ENCODE peak calls at places on chromosomes 2 and 18, in seven cellular contexts. One of them, this sample, is unnamed.

GRCh38 chr2:152440049-152440448 is 105.1 kb downstream of the FMNL2 start:
- DNase-seq in astrocyte of the cerebellum: no peak
- DNase-seq in bronchial epithelial cell: peak
- DNase-seq in progenitor cell of endocrine pancreas: no peak
- DNase-seq in right lobe of liver: no peak
- DNase-seq in endothelial cell: no peak
- DNase-seq in GM20000: no peak
- DNase-seq in this sample: no peak

GRCh38 chr2:59383473-59383872 is 1142.3 kb upstream of the FANCL start:
- DNase-seq in astrocyte of the cerebellum: no peak
- DNase-seq in bronchial epithelial cell: no peak
- DNase-seq in progenitor cell of endocrine pancreas: no peak
- DNase-seq in right lobe of liver: no peak
- DNase-seq in endothelial cell: no peak
- DNase-seq in GM20000: no peak
- DNase-seq in this sample: no peak

GRCh38 chr2:172705352-172705751 is 30.3 kb upstream of the RAPGEF4 start:
- DNase-seq in astrocyte of the cerebellum: no peak
- DNase-seq in bronchial epithelial cell: no peak
- DNase-seq in progenitor cell of endocrine pancreas: no peak
- DNase-seq in right lobe of liver: no peak
- DNase-seq in endothelial cell: no peak
- DNase-seq in GM20000: no peak
- DNase-seq in this sample: no peak

GRCh38 chr2:8452979-8453903 is 228.6 kb upstream of the ID2 start:
- DNase-seq in astrocyte of the cerebellum: no peak
- DNase-seq in bronchial epithelial cell: no peak
- DNase-seq in progenitor cell of endocrine pancreas: no peak
- DNase-seq in right lobe of liver: no peak
- DNase-seq in endothelial cell: no peak
- DNase-seq in GM20000: no peak
- DNase-seq in this sample: no peak

GRCh38 chr2:120134263-120134662 is 88.9 kb downstream of the TMEM185B start:
- DNase-seq in astrocyte of the cerebellum: peak
- DNase-seq in bronchial epithelial cell: peak
- DNase-seq in progenitor cell of endocrine pancreas: no peak
- DNase-seq in right lobe of liver: no peak
- DNase-seq in endothelial cell: no peak
- DNase-seq in GM20000: no peak
- DNase-seq in this sample: no peak

GRCh38 chr18:22324191-22325131 is 93.3 kb downstream of the CTAGE1 start:
- DNase-seq in astrocyte of the cerebellum: no peak
- DNase-seq in bronchial epithelial cell: peak
- DNase-seq in progenitor cell of endocrine pancreas: peak
- DNase-seq in right lobe of liver: peak
- DNase-seq in endothelial cell: peak
- DNase-seq in GM20000: no peak
- DNase-seq in this sample: no peak

GRCh38 chr2:236570081-236570979 is 705 bp downstream of the ACKR3 start:
- DNase-seq in astrocyte of the cerebellum: no peak
- DNase-seq in bronchial epithelial cell: peak
- DNase-seq in progenitor cell of endocrine pancreas: no peak
- DNase-seq in right lobe of liver: no peak
- DNase-seq in endothelial cell: no peak
- DNase-seq in GM20000: peak
- DNase-seq in this sample: no peak

GRCh38 chr18:54280206-54280550 is 10.9 kb downstream of the POLI start:
- DNase-seq in astrocyte of the cerebellum: no peak
- DNase-seq in bronchial epithelial cell: no peak
- DNase-seq in progenitor cell of endocrine pancreas: no peak
- DNase-seq in right lobe of liver: no peak
- DNase-seq in endothelial cell: no peak
- DNase-seq in GM20000: no peak
- DNase-seq in this sample: no peak

GRCh38 chr18:31049189-31049588 is 6.6 kb upstream of the DSC3 start:
- DNase-seq in astrocyte of the cerebellum: no peak
- DNase-seq in bronchial epithelial cell: no peak
- DNase-seq in progenitor cell of endocrine pancreas: no peak
- DNase-seq in right lobe of liver: no peak
- DNase-seq in endothelial cell: no peak
- DNase-seq in GM20000: no peak
- DNase-seq in this sample: no peak

GRCh38 chr2:196988599-196988998 is 62.1 kb upstream of the PGAP1 start:
- DNase-seq in astrocyte of the cerebellum: no peak
- DNase-seq in bronchial epithelial cell: no peak
- DNase-seq in progenitor cell of endocrine pancreas: no peak
- DNase-seq in right lobe of liver: no peak
- DNase-seq in endothelial cell: no peak
- DNase-seq in GM20000: no peak
- DNase-seq in this sample: no peak

GRCh38 chr2:36566887-36567286 is 31.1 kb downstream of the FEZ2 start:
- DNase-seq in astrocyte of the cerebellum: no peak
- DNase-seq in bronchial epithelial cell: no peak
- DNase-seq in progenitor cell of endocrine pancreas: no peak
- DNase-seq in right lobe of liver: no peak
- DNase-seq in endothelial cell: no peak
- DNase-seq in GM20000: no peak
- DNase-seq in this sample: no peak

GRCh38 chr2:227462463-227462951 is 9.4 kb upstream of the AGFG1 start:
- DNase-seq in astrocyte of the cerebellum: no peak
- DNase-seq in bronchial epithelial cell: peak
- DNase-seq in progenitor cell of endocrine pancreas: no peak
- DNase-seq in right lobe of liver: no peak
- DNase-seq in endothelial cell: peak
- DNase-seq in GM20000: peak
- DNase-seq in this sample: peak

GRCh38 chr2:205702576-205702975 is 20.3 kb downstream of the NRP2 start:
- DNase-seq in astrocyte of the cerebellum: no peak
- DNase-seq in bronchial epithelial cell: peak
- DNase-seq in progenitor cell of endocrine pancreas: no peak
- DNase-seq in right lobe of liver: no peak
- DNase-seq in endothelial cell: no peak
- DNase-seq in GM20000: no peak
- DNase-seq in this sample: no peak

GRCh38 chr2:190996338-190996946 is 17.5 kb downstream of the STAT1 start:
- DNase-seq in astrocyte of the cerebellum: no peak
- DNase-seq in bronchial epithelial cell: peak
- DNase-seq in progenitor cell of endocrine pancreas: no peak
- DNase-seq in right lobe of liver: no peak
- DNase-seq in endothelial cell: peak
- DNase-seq in GM20000: peak
- DNase-seq in this sample: no peak

GRCh38 chr2:69375494-69376353 is 11.3 kb downstream of the GFPT1 start:
- DNase-seq in astrocyte of the cerebellum: no peak
- DNase-seq in bronchial epithelial cell: peak
- DNase-seq in progenitor cell of endocrine pancreas: no peak
- DNase-seq in right lobe of liver: no peak
- DNase-seq in endothelial cell: peak
- DNase-seq in GM20000: no peak
- DNase-seq in this sample: peak

GRCh38 chr2:238155051-238155760 is 3.6 kb upstream of the ERFE start:
- DNase-seq in astrocyte of the cerebellum: no peak
- DNase-seq in bronchial epithelial cell: no peak
- DNase-seq in progenitor cell of endocrine pancreas: no peak
- DNase-seq in right lobe of liver: peak
- DNase-seq in endothelial cell: no peak
- DNase-seq in GM20000: no peak
- DNase-seq in this sample: no peak

GRCh38 chr2:17869128-17869527 is 9.3 kb upstream of the KCNS3 start:
- DNase-seq in astrocyte of the cerebellum: no peak
- DNase-seq in bronchial epithelial cell: peak
- DNase-seq in progenitor cell of endocrine pancreas: no peak
- DNase-seq in right lobe of liver: no peak
- DNase-seq in endothelial cell: no peak
- DNase-seq in GM20000: no peak
- DNase-seq in this sample: no peak

GRCh38 chr18:58567453-58568196 is 61.3 kb downstream of the ALPK2 start:
- DNase-seq in astrocyte of the cerebellum: peak
- DNase-seq in bronchial epithelial cell: peak
- DNase-seq in progenitor cell of endocrine pancreas: no peak
- DNase-seq in right lobe of liver: peak
- DNase-seq in endothelial cell: no peak
- DNase-seq in GM20000: no peak
- DNase-seq in this sample: no peak

GRCh38 chr2:37119182-37119581 is 34.9 kb downstream of the GPATCH11 start:
- DNase-seq in astrocyte of the cerebellum: no peak
- DNase-seq in bronchial epithelial cell: no peak
- DNase-seq in progenitor cell of endocrine pancreas: no peak
- DNase-seq in right lobe of liver: no peak
- DNase-seq in endothelial cell: no peak
- DNase-seq in GM20000: no peak
- DNase-seq in this sample: no peak

GRCh38 chr2:164910091-164910899 is 45.0 kb downstream of the SLC38A11 start:
- DNase-seq in astrocyte of the cerebellum: no peak
- DNase-seq in bronchial epithelial cell: peak
- DNase-seq in progenitor cell of endocrine pancreas: no peak
- DNase-seq in right lobe of liver: no peak
- DNase-seq in endothelial cell: no peak
- DNase-seq in GM20000: no peak
- DNase-seq in this sample: no peak

DNA sequence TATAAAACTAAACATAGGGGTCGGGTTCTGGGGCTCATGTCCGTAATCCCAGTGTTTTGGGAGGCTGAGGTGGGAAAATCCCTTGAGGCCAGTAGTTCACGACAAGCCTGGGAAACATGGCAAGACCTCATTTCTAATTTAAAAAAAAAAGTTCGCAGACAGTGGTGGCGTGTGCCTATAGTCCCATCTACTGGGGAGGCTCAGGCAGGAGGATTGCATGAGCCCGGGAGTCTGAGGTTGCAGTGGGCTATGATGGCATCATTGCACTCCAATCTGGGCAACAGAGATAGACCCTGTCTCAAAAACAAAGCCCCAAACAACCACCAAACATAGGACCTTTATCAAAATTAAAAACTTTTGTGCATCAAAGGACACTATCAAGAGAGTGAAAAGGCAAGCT is 9.8 kb upstream of the HAAO start:
- DNase-seq in astrocyte of the cerebellum: no peak
- DNase-seq in bronchial epithelial cell: no peak
- DNase-seq in progenitor cell of endocrine pancreas: no peak
- DNase-seq in right lobe of liver: no peak
- DNase-seq in endothelial cell: no peak
- DNase-seq in GM20000: no peak
- DNase-seq in this sample: no peak
- TF ChIP-seq CTCF in astrocyte of the cerebellum: no peak
- TF ChIP-seq CTCF in bronchial epithelial cell: no peak
- TF ChIP-seq CTCF in progenitor cell of endocrine pancreas: no peak
- TF ChIP-seq CTCF in right lobe of liver: no peak
- TF ChIP-seq CTCF in endothelial cell: no peak
- TF ChIP-seq CTCF in GM20000: no peak
- TF ChIP-seq CTCF in this sample: no peak

DNA sequence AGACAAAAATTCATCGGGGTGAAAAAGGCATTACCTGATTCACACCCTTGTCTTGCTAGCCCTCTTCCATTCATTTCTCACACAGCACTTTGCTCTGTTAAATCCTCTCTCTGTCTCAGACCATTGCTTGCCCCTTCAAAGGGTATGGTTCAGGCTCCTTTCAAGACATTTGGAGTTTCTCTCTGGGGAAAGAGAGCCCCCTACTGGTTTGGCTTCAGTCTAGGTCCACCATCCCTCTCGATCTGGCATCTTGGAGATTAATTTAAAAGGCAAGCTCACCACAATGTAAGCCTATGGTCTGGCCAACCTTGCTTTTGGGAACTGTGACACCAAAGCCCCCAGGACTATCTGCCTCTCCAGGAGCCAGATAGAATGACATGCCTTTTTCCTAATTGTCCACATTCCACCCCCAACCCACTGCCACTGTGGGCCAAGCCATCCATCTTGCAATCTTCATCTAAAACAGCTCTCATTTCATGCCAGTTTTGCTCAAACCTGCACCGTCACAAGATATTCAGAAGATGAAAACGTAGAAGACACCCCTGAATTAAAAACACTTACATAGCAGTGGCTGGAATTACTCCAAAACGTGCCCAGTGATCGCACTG is 94.0 kb downstream of the FARSB start:
- DNase-seq in astrocyte of the cerebellum: peak
- DNase-seq in bronchial epithelial cell: peak
- DNase-seq in progenitor cell of endocrine pancreas: peak
- DNase-seq in right lobe of liver: no peak
- DNase-seq in endothelial cell: peak
- DNase-seq in GM20000: peak
- DNase-seq in this sample: peak
- TF ChIP-seq CTCF in astrocyte of the cerebellum: peak
- TF ChIP-seq CTCF in bronchial epithelial cell: peak
- TF ChIP-seq CTCF in progenitor cell of endocrine pancreas: peak
- TF ChIP-seq CTCF in right lobe of liver: peak
- TF ChIP-seq CTCF in endothelial cell: peak
- TF ChIP-seq CTCF in GM20000: peak
- TF ChIP-seq CTCF in this sample: peak

GRCh38 chr18:6406075-6406909 is 8.4 kb downstream of the L3MBTL4 start:
- DNase-seq in astrocyte of the cerebellum: no peak
- DNase-seq in bronchial epithelial cell: peak
- DNase-seq in progenitor cell of endocrine pancreas: no peak
- DNase-seq in right lobe of liver: no peak
- DNase-seq in endothelial cell: no peak
- DNase-seq in GM20000: no peak
- DNase-seq in this sample: no peak

GRCh38 chr18:6404834-6405233 is 9.9 kb downstream of the L3MBTL4 start:
- DNase-seq in astrocyte of the cerebellum: no peak
- DNase-seq in bronchial epithelial cell: no peak
- DNase-seq in progenitor cell of endocrine pancreas: no peak
- DNase-seq in right lobe of liver: no peak
- DNase-seq in endothelial cell: no peak
- DNase-seq in GM20000: no peak
- DNase-seq in this sample: no peak

GRCh38 chr18:6397931-6398566 is 16.7 kb downstream of the L3MBTL4 start:
- DNase-seq in astrocyte of the cerebellum: no peak
- DNase-seq in bronchial epithelial cell: no peak
- DNase-seq in progenitor cell of endocrine pancreas: no peak
- DNase-seq in right lobe of liver: no peak
- DNase-seq in endothelial cell: no peak
- DNase-seq in GM20000: no peak
- DNase-seq in this sample: no peak

GRCh38 chr18:6405237-6406074 is 9.3 kb downstream of the L3MBTL4 start:
- DNase-seq in astrocyte of the cerebellum: peak
- DNase-seq in bronchial epithelial cell: no peak
- DNase-seq in progenitor cell of endocrine pancreas: no peak
- DNase-seq in right lobe of liver: no peak
- DNase-seq in endothelial cell: no peak
- DNase-seq in GM20000: no peak
- DNase-seq in this sample: no peak

DNA sequence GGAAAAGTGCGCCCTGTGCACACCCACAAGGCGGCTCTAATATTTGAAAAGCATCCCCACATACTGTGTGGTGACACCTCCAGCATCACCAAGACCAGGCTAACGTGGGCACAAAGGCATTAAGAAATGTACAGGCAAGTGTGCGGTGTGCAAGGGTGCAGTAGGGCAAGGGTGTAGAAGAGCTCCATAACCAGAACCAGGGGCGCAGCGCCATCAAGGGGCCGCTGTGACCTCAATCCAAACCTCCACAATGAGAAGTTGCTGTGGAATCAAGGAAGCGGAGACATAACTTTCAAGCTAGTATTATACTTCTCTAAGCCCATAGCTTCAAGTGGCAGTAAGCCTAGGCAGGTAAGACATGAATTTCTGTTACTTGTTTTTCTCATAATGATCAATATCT is 13.0 kb downstream of the L3MBTL4 start:
- DNase-seq in astrocyte of the cerebellum: no peak
- DNase-seq in bronchial epithelial cell: no peak
- DNase-seq in progenitor cell of endocrine pancreas: no peak
- DNase-seq in right lobe of liver: no peak
- DNase-seq in endothelial cell: peak
- DNase-seq in GM20000: no peak
- DNase-seq in this sample: no peak
- TF ChIP-seq CTCF in astrocyte of the cerebellum: peak
- TF ChIP-seq CTCF in bronchial epithelial cell: no peak
- TF ChIP-seq CTCF in progenitor cell of endocrine pancreas: peak
- TF ChIP-seq CTCF in right lobe of liver: no peak
- TF ChIP-seq CTCF in endothelial cell: no peak
- TF ChIP-seq CTCF in GM20000: peak
- TF ChIP-seq CTCF in this sample: no peak

GRCh38 chr2:159262904-159263303 is 23.6 kb downstream of the WDSUB1 start:
- DNase-seq in astrocyte of the cerebellum: no peak
- DNase-seq in bronchial epithelial cell: no peak
- DNase-seq in progenitor cell of endocrine pancreas: no peak
- DNase-seq in right lobe of liver: no peak
- DNase-seq in endothelial cell: no peak
- DNase-seq in GM20000: no peak
- DNase-seq in this sample: no peak
- TF ChIP-seq CTCF in astrocyte of the cerebellum: no peak
- TF ChIP-seq CTCF in bronchial epithelial cell: no peak
- TF ChIP-seq CTCF in progenitor cell of endocrine pancreas: no peak
- TF ChIP-seq CTCF in right lobe of liver: no peak
- TF ChIP-seq CTCF in endothelial cell: no peak
- TF ChIP-seq CTCF in GM20000: no peak
- TF ChIP-seq CTCF in this sample: no peak